ENCODE peak calls at places on chromosome 17, in four cellular contexts. A is psoas muscle, R is left ventricle myocardium inferior, V is heart right ventricle. H is an unnamed sample. For H3K4me1, the result is how much of the 10 kb centered on the place peaks cover.

GRCh38 chr17:77692571-77693161 is 265.8 kb upstream of the TNRC6C start:
- DNase-seq in V (no peak), R (no peak), A (no peak), H (no peak)

GRCh38 chr17:2880050-2880449 is 83.8 kb downstream of the RAP1GAP2 start:
- DNase-seq in R (no peak), V (no peak), A (no peak), H (no peak)

GRCh38 chr17:5203178-5203907 is 11.7 kb upstream of the ZNF594 start:
- DNase-seq in A (no peak), V (no peak), R (no peak), H (no peak)

GRCh38 chr17:42850964-42851363 is at the start of gene AOC3:
- DNase-seq in A (no peak), V (peak), R (peak), H (no peak)

GRCh38 chr17:31780436-31780835 is 78.6 kb downstream of the COPRS start:
- DNase-seq in V (no peak), A (no peak), R (no peak), H (no peak)

GRCh38 chr17:60804831-60805230 is 127.2 kb downstream of the BCAS3 start:
- DNase-seq in R (no peak), A (no peak), V (no peak), H (no peak)

GRCh38 chr17:46903762-46904672 is 18.9 kb upstream of the GOSR2 start:
- DNase-seq in A (no peak), V (no peak), R (no peak), H (no peak)

GRCh38 chr17:14953405-14953804 is 311.7 kb downstream of the PMP22 start:
- DNase-seq in V (no peak), A (no peak), R (no peak), H (no peak)

GRCh38 chr17:35011671-35012216 is 31.4 kb downstream of the LIG3 start:
- DNase-seq in R (no peak), A (peak), V (no peak), H (no peak)

GRCh38 chr17:77322284-77322533 is 181.4 kb downstream of the SEC14L1 start:
- DNase-seq in A (no peak), R (no peak), V (no peak), H (no peak)

GRCh38 chr17:81309859-81310839 is 15.0 kb upstream of the SLC38A10 start:
- DNase-seq in R (no peak), A (no peak), V (no peak), H (no peak)
- H3K4me1 ChIP-seq in R (under half), A (under half), V (under half), H (under half)

GRCh38 chr17:68491864-68492263 is 20.4 kb upstream of the PRKAR1A start:
- DNase-seq in A (peak), R (peak), V (peak), H (peak)
- H3K27ac ChIP-seq in A (no peak), R (peak), V (peak), H (no peak)

DNA sequence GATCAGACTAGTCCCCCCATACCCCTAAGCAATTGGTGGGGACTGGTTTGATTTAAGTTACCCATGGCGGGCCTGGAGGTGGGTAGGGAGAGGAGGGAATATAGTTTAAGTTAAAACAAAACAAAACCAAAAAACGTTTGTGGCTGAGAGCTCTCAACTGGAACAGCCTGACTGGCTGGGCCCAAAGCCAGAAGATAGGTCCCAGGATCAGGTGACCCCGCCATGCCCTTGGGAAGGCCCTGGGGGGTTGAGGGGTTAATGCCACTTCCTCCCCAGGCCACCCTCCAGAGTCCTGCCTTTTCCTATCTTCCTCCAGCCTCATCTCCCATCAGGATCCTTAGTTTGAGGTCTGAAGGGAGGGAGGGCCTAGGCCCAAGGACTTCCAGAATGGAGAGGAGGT is 82.3 kb upstream of the LHX1 start:
- DNase-seq in R (no peak), A (no peak), V (no peak), H (no peak)
- H3K4me1 ChIP-seq in R (under half), A (under half), V (under half), H (under half)

GRCh38 chr17:83173997-83174858 is 94.8 kb downstream of the METRNL start:
- DNase-seq in R (no peak), V (no peak), A (peak), H (peak)
- H3K27ac ChIP-seq in R (no peak), V (no peak), A (no peak), H (no peak)